ENCODE peak calls at places on chromosomes 4 and X, in nine cellular contexts. One of them, this sample, is unnamed.

GRCh38 chr4:150264595-150265141 is 186.4 kb downstream of the DCLK2 start:
- DNase-seq in GM13977: no peak
- DNase-seq in GM12865: no peak
- DNase-seq in transverse colon: no peak
- DNase-seq in lower lobe of right lung: no peak
- DNase-seq in neural crest cell: no peak
- DNase-seq in osteocyte: no peak
- DNase-seq in spleen: no peak
- DNase-seq in neural progenitor cell: no peak
- DNase-seq in this sample: no peak

GRCh38 chrX:130906776-130907175 is 3.8 kb upstream of the ENOX2 start:
- DNase-seq in osteocyte: no peak
- DNase-seq in GM13977: no peak
- DNase-seq in transverse colon: no peak
- DNase-seq in neural crest cell: no peak
- DNase-seq in GM12865: no peak
- DNase-seq in lower lobe of right lung: no peak
- DNase-seq in neural progenitor cell: no peak
- DNase-seq in spleen: no peak
- DNase-seq in this sample: no peak

GRCh38 chr4:22625301-22625700 is 67.4 kb upstream of the GBA3 start:
- DNase-seq in osteocyte: no peak
- DNase-seq in neural progenitor cell: peak
- DNase-seq in lower lobe of right lung: no peak
- DNase-seq in spleen: no peak
- DNase-seq in neural crest cell: no peak
- DNase-seq in GM12865: no peak
- DNase-seq in transverse colon: no peak
- DNase-seq in GM13977: no peak
- DNase-seq in this sample: no peak

GRCh38 chrX:43969504-43970501 is 3.4 kb downstream of the NDP start:
- DNase-seq in transverse colon: no peak
- DNase-seq in neural crest cell: no peak
- DNase-seq in GM12865: no peak
- DNase-seq in GM13977: no peak
- DNase-seq in lower lobe of right lung: no peak
- DNase-seq in osteocyte: no peak
- DNase-seq in spleen: no peak
- DNase-seq in neural progenitor cell: peak
- DNase-seq in this sample: no peak

GRCh38 chrX:22053486-22053885 is 21.4 kb downstream of the PHEX start:
- DNase-seq in neural progenitor cell: no peak
- DNase-seq in osteocyte: no peak
- DNase-seq in spleen: no peak
- DNase-seq in lower lobe of right lung: no peak
- DNase-seq in neural crest cell: no peak
- DNase-seq in transverse colon: no peak
- DNase-seq in GM12865: no peak
- DNase-seq in GM13977: no peak
- DNase-seq in this sample: no peak

GRCh38 chrX:96182366-96182765 is 502.3 kb upstream of the DIAPH2 start:
- DNase-seq in GM13977: no peak
- DNase-seq in lower lobe of right lung: no peak
- DNase-seq in osteocyte: no peak
- DNase-seq in neural progenitor cell: peak
- DNase-seq in GM12865: peak
- DNase-seq in neural crest cell: peak
- DNase-seq in spleen: no peak
- DNase-seq in transverse colon: peak
- DNase-seq in this sample: no peak

GRCh38 chrX:34656842-34657780 is at the start of gene TMEM47:
- DNase-seq in spleen: peak
- DNase-seq in transverse colon: peak
- DNase-seq in lower lobe of right lung: peak
- DNase-seq in osteocyte: peak
- DNase-seq in neural progenitor cell: peak
- DNase-seq in GM12865: no peak
- DNase-seq in neural crest cell: peak
- DNase-seq in GM13977: peak
- DNase-seq in this sample: no peak

GRCh38 chr4:171588146-171588545 is 225.1 kb upstream of the GALNTL6 start:
- DNase-seq in GM12865: no peak
- DNase-seq in spleen: no peak
- DNase-seq in osteocyte: no peak
- DNase-seq in transverse colon: no peak
- DNase-seq in neural progenitor cell: no peak
- DNase-seq in lower lobe of right lung: no peak
- DNase-seq in GM13977: no peak
- DNase-seq in neural crest cell: no peak
- DNase-seq in this sample: no peak

GRCh38 chrX:118261136-118261535 is 84.8 kb upstream of the WDR44 start:
- DNase-seq in GM13977: no peak
- DNase-seq in neural progenitor cell: no peak
- DNase-seq in GM12865: no peak
- DNase-seq in lower lobe of right lung: no peak
- DNase-seq in neural crest cell: no peak
- DNase-seq in osteocyte: no peak
- DNase-seq in transverse colon: no peak
- DNase-seq in spleen: no peak
- DNase-seq in this sample: no peak

GRCh38 chr4:88791274-88791673 is 93.6 kb upstream of the NAP1L5 start:
- DNase-seq in GM13977: no peak
- DNase-seq in neural crest cell: no peak
- DNase-seq in osteocyte: no peak
- DNase-seq in GM12865: peak
- DNase-seq in spleen: no peak
- DNase-seq in neural progenitor cell: no peak
- DNase-seq in lower lobe of right lung: no peak
- DNase-seq in transverse colon: no peak
- DNase-seq in this sample: peak

GRCh38 chr4:70903282-70903603 is 1.1 kb downstream of the MOB1B start:
- DNase-seq in spleen: no peak
- DNase-seq in transverse colon: no peak
- DNase-seq in neural crest cell: peak
- DNase-seq in osteocyte: no peak
- DNase-seq in GM13977: no peak
- DNase-seq in neural progenitor cell: peak
- DNase-seq in GM12865: peak
- DNase-seq in lower lobe of right lung: no peak
- DNase-seq in this sample: no peak

GRCh38 chrX:71496476-71496875 is 36.4 kb upstream of the OGT start:
- DNase-seq in GM12865: no peak
- DNase-seq in osteocyte: no peak
- DNase-seq in neural progenitor cell: no peak
- DNase-seq in GM13977: no peak
- DNase-seq in lower lobe of right lung: no peak
- DNase-seq in neural crest cell: no peak
- DNase-seq in transverse colon: no peak
- DNase-seq in spleen: no peak
- DNase-seq in this sample: no peak

GRCh38 chr4:180860136-180860720 is 1383.0 kb upstream of the TENM3 start:
- DNase-seq in transverse colon: no peak
- DNase-seq in osteocyte: no peak
- DNase-seq in neural progenitor cell: peak
- DNase-seq in neural crest cell: no peak
- DNase-seq in lower lobe of right lung: no peak
- DNase-seq in GM12865: no peak
- DNase-seq in spleen: no peak
- DNase-seq in GM13977: no peak
- DNase-seq in this sample: no peak

GRCh38 chr4:83964996-83965541 is 429.2 kb downstream of the GPAT3 start:
- DNase-seq in osteocyte: no peak
- DNase-seq in neural progenitor cell: peak
- DNase-seq in GM12865: peak
- DNase-seq in spleen: no peak
- DNase-seq in transverse colon: no peak
- DNase-seq in lower lobe of right lung: no peak
- DNase-seq in neural crest cell: no peak
- DNase-seq in GM13977: no peak
- DNase-seq in this sample: no peak

GRCh38 chr4:150593996-150594395 is 12.0 kb downstream of the MAB21L2 start:
- DNase-seq in transverse colon: no peak
- DNase-seq in GM13977: no peak
- DNase-seq in neural progenitor cell: no peak
- DNase-seq in GM12865: no peak
- DNase-seq in spleen: no peak
- DNase-seq in neural crest cell: no peak
- DNase-seq in osteocyte: no peak
- DNase-seq in lower lobe of right lung: no peak
- DNase-seq in this sample: no peak

GRCh38 chr4:24690436-24690835 is 104.9 kb upstream of the SOD3 start:
- DNase-seq in neural progenitor cell: no peak
- DNase-seq in lower lobe of right lung: no peak
- DNase-seq in neural crest cell: no peak
- DNase-seq in GM12865: no peak
- DNase-seq in osteocyte: no peak
- DNase-seq in transverse colon: no peak
- DNase-seq in GM13977: no peak
- DNase-seq in spleen: no peak
- DNase-seq in this sample: no peak

GRCh38 chrX:152945021-152945979 is 47.4 kb downstream of the ZNF185 start:
- DNase-seq in spleen: peak
- DNase-seq in lower lobe of right lung: no peak
- DNase-seq in GM13977: no peak
- DNase-seq in neural crest cell: no peak
- DNase-seq in neural progenitor cell: no peak
- DNase-seq in transverse colon: no peak
- DNase-seq in osteocyte: no peak
- DNase-seq in GM12865: no peak
- DNase-seq in this sample: no peak

DNA sequence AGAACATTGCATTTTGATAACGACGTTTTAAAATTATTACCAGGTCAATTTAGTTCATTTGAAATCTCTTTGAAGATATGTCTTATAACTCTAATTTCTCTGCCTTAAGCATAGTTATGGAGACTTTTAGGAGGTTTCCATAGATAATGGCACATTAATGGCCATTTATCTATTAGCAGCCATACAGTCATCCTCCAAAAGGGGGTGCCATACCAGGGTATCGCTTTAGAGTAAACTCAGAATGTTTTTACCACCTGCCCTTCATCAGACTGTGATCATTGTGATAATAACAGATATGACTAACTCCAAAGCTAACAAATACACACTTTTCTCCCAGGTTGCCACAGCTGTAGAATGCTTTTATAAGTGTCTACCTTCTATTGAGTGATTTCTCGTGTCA is 461.5 kb downstream of the FSTL5 start:
- DNase-seq in GM12865: peak
- DNase-seq in osteocyte: no peak
- DNase-seq in spleen: no peak
- DNase-seq in transverse colon: no peak
- DNase-seq in GM13977: no peak
- DNase-seq in neural progenitor cell: no peak
- DNase-seq in neural crest cell: no peak
- DNase-seq in lower lobe of right lung: no peak
- DNase-seq in this sample: no peak
- TF ChIP-seq CTCF in GM12865: peak
- TF ChIP-seq CTCF in osteocyte: no peak
- TF ChIP-seq CTCF in spleen: no peak
- TF ChIP-seq CTCF in transverse colon: no peak
- TF ChIP-seq CTCF in GM13977: peak
- TF ChIP-seq CTCF in neural progenitor cell: peak
- TF ChIP-seq CTCF in neural crest cell: peak
- TF ChIP-seq CTCF in lower lobe of right lung: no peak
- TF ChIP-seq CTCF in this sample: peak

GRCh38 chr4:152398060-152398459 is 137.8 kb downstream of the FBXW7 start:
- DNase-seq in neural crest cell: no peak
- DNase-seq in GM12865: no peak
- DNase-seq in transverse colon: no peak
- DNase-seq in lower lobe of right lung: no peak
- DNase-seq in osteocyte: no peak
- DNase-seq in spleen: no peak
- DNase-seq in GM13977: no peak
- DNase-seq in neural progenitor cell: peak
- DNase-seq in this sample: no peak
- TF ChIP-seq CTCF in neural crest cell: peak
- TF ChIP-seq CTCF in GM12865: no peak
- TF ChIP-seq CTCF in transverse colon: peak
- TF ChIP-seq CTCF in lower lobe of right lung: peak
- TF ChIP-seq CTCF in osteocyte: peak
- TF ChIP-seq CTCF in spleen: no peak
- TF ChIP-seq CTCF in GM13977: no peak
- TF ChIP-seq CTCF in neural progenitor cell: peak
- TF ChIP-seq CTCF in this sample: peak

DNA sequence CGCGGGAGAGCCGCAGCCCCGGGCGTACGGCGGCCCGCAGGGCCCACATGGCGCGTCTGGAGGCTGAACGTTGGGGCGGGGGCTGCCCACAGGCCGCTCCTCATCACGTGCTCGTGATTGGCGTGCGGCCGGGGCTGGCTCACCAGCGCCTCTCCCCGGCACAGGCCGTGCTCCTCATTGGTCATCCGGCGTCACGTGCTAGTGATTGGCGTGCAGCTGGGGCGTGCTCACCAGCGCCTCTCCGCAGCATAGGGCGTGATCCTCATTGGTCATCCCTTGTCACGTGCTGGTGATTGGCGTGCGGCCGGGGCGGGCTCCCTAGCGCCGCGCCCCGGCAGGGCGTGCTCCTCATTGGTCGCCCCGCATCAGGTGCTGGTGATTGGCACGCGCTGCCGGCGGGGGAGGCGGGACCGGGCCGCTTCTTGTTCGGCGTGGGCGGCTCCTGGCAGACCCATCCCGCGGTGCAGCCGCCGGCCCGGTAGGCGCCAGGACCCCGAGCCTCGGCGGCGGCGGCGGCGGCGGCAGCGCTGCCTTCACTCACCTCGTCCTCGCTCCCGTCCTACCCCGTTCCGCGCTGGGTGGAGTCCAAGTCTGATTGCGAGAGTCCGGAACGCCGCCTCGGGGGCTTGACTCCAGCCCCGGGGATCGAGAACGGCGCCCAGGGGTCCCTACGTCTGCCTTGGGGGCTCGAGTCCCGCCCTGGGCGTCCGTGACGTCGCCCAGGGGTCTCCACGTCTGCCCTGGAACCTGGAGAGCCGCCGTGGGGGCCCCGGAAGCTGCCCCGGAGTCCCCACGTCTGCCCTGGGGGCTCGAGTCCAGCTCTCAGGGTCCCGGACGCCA is at the start of gene GTPBP6:
- DNase-seq in spleen: peak
- DNase-seq in lower lobe of right lung: peak
- DNase-seq in transverse colon: peak
- DNase-seq in neural crest cell: peak
- DNase-seq in GM13977: peak
- DNase-seq in GM12865: peak
- DNase-seq in osteocyte: peak
- DNase-seq in neural progenitor cell: peak
- DNase-seq in this sample: peak
- TF ChIP-seq CTCF in spleen: peak
- TF ChIP-seq CTCF in lower lobe of right lung: peak
- TF ChIP-seq CTCF in transverse colon: no peak
- TF ChIP-seq CTCF in neural crest cell: no peak
- TF ChIP-seq CTCF in GM13977: peak
- TF ChIP-seq CTCF in GM12865: no peak
- TF ChIP-seq CTCF in osteocyte: peak
- TF ChIP-seq CTCF in neural progenitor cell: no peak
- TF ChIP-seq CTCF in this sample: no peak

GRCh38 chrX:135572436-135572835 is 52.0 kb downstream of the INTS6L start:
- DNase-seq in lower lobe of right lung: no peak
- DNase-seq in transverse colon: no peak
- DNase-seq in GM12865: no peak
- DNase-seq in neural crest cell: no peak
- DNase-seq in neural progenitor cell: no peak
- DNase-seq in GM13977: no peak
- DNase-seq in osteocyte: no peak
- DNase-seq in spleen: no peak
- DNase-seq in this sample: no peak
- TF ChIP-seq CTCF in lower lobe of right lung: peak
- TF ChIP-seq CTCF in transverse colon: peak
- TF ChIP-seq CTCF in GM12865: no peak
- TF ChIP-seq CTCF in neural crest cell: peak
- TF ChIP-seq CTCF in neural progenitor cell: peak
- TF ChIP-seq CTCF in GM13977: peak
- TF ChIP-seq CTCF in osteocyte: peak
- TF ChIP-seq CTCF in spleen: peak
- TF ChIP-seq CTCF in this sample: no peak